ENCODE peak calls at places on chromosomes 5 and 9, in seven cellular contexts. One of them, this sample, is unnamed.
A peak's percentile ranks its signal among the peaks of the same experiment; 100 is the strongest.

GRCh38 chr9:124209774-124210173 is 48.0 kb upstream of the NEK6 start:
- DNase-seq in PC-3: no peak
- DNase-seq in hepatocyte: no peak
- DNase-seq in HCT116: no peak
- DNase-seq in OCI-LY7: no peak
- DNase-seq in neural progenitor cell: no peak
- DNase-seq in SK-N-SH: no peak
- DNase-seq in this sample: no peak

GRCh38 chr9:5696884-5697283 is 68.0 kb downstream of the RIC1 start:
- DNase-seq in SK-N-SH: no peak
- DNase-seq in hepatocyte: no peak
- DNase-seq in OCI-LY7: no peak
- DNase-seq in PC-3: no peak
- DNase-seq in HCT116: no peak
- DNase-seq in neural progenitor cell: no peak
- DNase-seq in this sample: no peak

GRCh38 chr9:130451004-130451390 is 6.2 kb downstream of the ASS1 start:
- DNase-seq in OCI-LY7: no peak
- DNase-seq in PC-3: no peak
- DNase-seq in hepatocyte: no peak
- DNase-seq in SK-N-SH: no peak
- DNase-seq in HCT116: no peak
- DNase-seq in neural progenitor cell: no peak
- DNase-seq in this sample: no peak

GRCh38 chr5:79843450-79844388 is 147.3 kb downstream of the MTX3 start:
- DNase-seq in neural progenitor cell: no peak
- DNase-seq in hepatocyte: no peak
- DNase-seq in HCT116: no peak
- DNase-seq in OCI-LY7: no peak
- DNase-seq in PC-3: no peak
- DNase-seq in SK-N-SH: no peak
- DNase-seq in this sample: no peak

GRCh38 chr5:84381501-84382362 is 2.9 kb downstream of the EDIL3 start:
- DNase-seq in neural progenitor cell: no peak
- DNase-seq in HCT116: no peak
- DNase-seq in PC-3: no peak
- DNase-seq in SK-N-SH: no peak
- DNase-seq in hepatocyte: peak; percentile 11
- DNase-seq in OCI-LY7: no peak
- DNase-seq in this sample: peak; percentile 3

GRCh38 chr5:15834596-15835245 is 334.7 kb downstream of the FBXL7 start:
- DNase-seq in HCT116: no peak
- DNase-seq in OCI-LY7: no peak
- DNase-seq in neural progenitor cell: no peak
- DNase-seq in PC-3: peak; percentile 92
- DNase-seq in hepatocyte: no peak
- DNase-seq in SK-N-SH: no peak
- DNase-seq in this sample: peak; percentile 89

GRCh38 chr5:14268236-14268701 is 125.1 kb downstream of the TRIO start:
- DNase-seq in PC-3: peak; percentile 99
- DNase-seq in neural progenitor cell: no peak
- DNase-seq in HCT116: peak; percentile 90
- DNase-seq in hepatocyte: peak; percentile 55
- DNase-seq in OCI-LY7: no peak
- DNase-seq in SK-N-SH: no peak
- DNase-seq in this sample: peak; percentile 96

GRCh38 chr9:79163544-79163943 is 408.2 kb upstream of the TLE4 start:
- DNase-seq in SK-N-SH: no peak
- DNase-seq in OCI-LY7: no peak
- DNase-seq in hepatocyte: no peak
- DNase-seq in PC-3: no peak
- DNase-seq in neural progenitor cell: no peak
- DNase-seq in HCT116: no peak
- DNase-seq in this sample: no peak

GRCh38 chr9:9585920-9586319 is 1026.9 kb downstream of the PTPRD start:
- DNase-seq in neural progenitor cell: no peak
- DNase-seq in PC-3: no peak
- DNase-seq in OCI-LY7: no peak
- DNase-seq in SK-N-SH: no peak
- DNase-seq in hepatocyte: no peak
- DNase-seq in HCT116: no peak
- DNase-seq in this sample: no peak

GRCh38 chr5:138352722-138353549 is 451 bp downstream of the KDM3B start:
- DNase-seq in neural progenitor cell: peak; percentile 79
- DNase-seq in hepatocyte: peak; percentile 77
- DNase-seq in OCI-LY7: peak; percentile 71
- DNase-seq in PC-3: peak; percentile 45
- DNase-seq in HCT116: no peak
- DNase-seq in SK-N-SH: peak; percentile 81
- DNase-seq in this sample: peak; percentile 72

GRCh38 chr5:150734579-150735384 is 24.0 kb downstream of the DCTN4 start:
- DNase-seq in hepatocyte: no peak
- DNase-seq in HCT116: no peak
- DNase-seq in SK-N-SH: no peak
- DNase-seq in OCI-LY7: peak; percentile 14
- DNase-seq in PC-3: peak; percentile 14
- DNase-seq in neural progenitor cell: no peak
- DNase-seq in this sample: no peak

GRCh38 chr9:86573886-86574285 is 219.7 kb upstream of the TUT7 start:
- DNase-seq in SK-N-SH: no peak
- DNase-seq in OCI-LY7: no peak
- DNase-seq in hepatocyte: no peak
- DNase-seq in PC-3: no peak
- DNase-seq in neural progenitor cell: no peak
- DNase-seq in HCT116: no peak
- DNase-seq in this sample: peak; percentile 74

GRCh38 chr9:108784998-108785397 is 70.8 kb downstream of the ACTL7B start:
- DNase-seq in hepatocyte: no peak
- DNase-seq in PC-3: no peak
- DNase-seq in HCT116: no peak
- DNase-seq in OCI-LY7: no peak
- DNase-seq in neural progenitor cell: no peak
- DNase-seq in SK-N-SH: no peak
- DNase-seq in this sample: peak; percentile 82

GRCh38 chr5:115343855-115344254 is 47.4 kb upstream of the CCDC112 start:
- DNase-seq in SK-N-SH: no peak
- DNase-seq in neural progenitor cell: no peak
- DNase-seq in HCT116: no peak
- DNase-seq in OCI-LY7: no peak
- DNase-seq in hepatocyte: no peak
- DNase-seq in PC-3: peak; percentile 57
- DNase-seq in this sample: peak; percentile 80

GRCh38 chr5:91178461-91178860 is 204.7 kb downstream of the ARRDC3 start:
- DNase-seq in HCT116: no peak
- DNase-seq in hepatocyte: no peak
- DNase-seq in PC-3: no peak
- DNase-seq in SK-N-SH: no peak
- DNase-seq in neural progenitor cell: no peak
- DNase-seq in OCI-LY7: no peak
- DNase-seq in this sample: peak; percentile 66

GRCh38 chr9:137445275-137445807 is 4.2 kb upstream of the ENTPD8 start:
- DNase-seq in HCT116: peak; percentile 56
- DNase-seq in OCI-LY7: peak; percentile 75
- DNase-seq in hepatocyte: peak; percentile 88
- DNase-seq in PC-3: peak; percentile 83
- DNase-seq in neural progenitor cell: peak; percentile 79
- DNase-seq in SK-N-SH: peak; percentile 83
- DNase-seq in this sample: peak; percentile 88

GRCh38 chr5:31218978-31219377 is 25.5 kb downstream of the CDH6 start:
- DNase-seq in hepatocyte: peak; percentile 63
- DNase-seq in SK-N-SH: no peak
- DNase-seq in PC-3: no peak
- DNase-seq in HCT116: no peak
- DNase-seq in OCI-LY7: no peak
- DNase-seq in neural progenitor cell: peak; percentile 18
- DNase-seq in this sample: no peak

GRCh38 chr5:2374703-2375102 is 376.8 kb downstream of the IRX2 start:
- DNase-seq in PC-3: no peak
- DNase-seq in hepatocyte: no peak
- DNase-seq in HCT116: no peak
- DNase-seq in SK-N-SH: no peak
- DNase-seq in OCI-LY7: no peak
- DNase-seq in neural progenitor cell: no peak
- DNase-seq in this sample: no peak
- TF ChIP-seq EZH2phosphoT487 in PC-3: no peak
- TF ChIP-seq EZH2phosphoT487 in hepatocyte: no peak
- TF ChIP-seq EZH2phosphoT487 in HCT116: no peak
- TF ChIP-seq EZH2phosphoT487 in SK-N-SH: no peak
- TF ChIP-seq EZH2phosphoT487 in OCI-LY7: no peak
- TF ChIP-seq EZH2phosphoT487 in neural progenitor cell: no peak
- TF ChIP-seq EZH2phosphoT487 in this sample: no peak

DNA sequence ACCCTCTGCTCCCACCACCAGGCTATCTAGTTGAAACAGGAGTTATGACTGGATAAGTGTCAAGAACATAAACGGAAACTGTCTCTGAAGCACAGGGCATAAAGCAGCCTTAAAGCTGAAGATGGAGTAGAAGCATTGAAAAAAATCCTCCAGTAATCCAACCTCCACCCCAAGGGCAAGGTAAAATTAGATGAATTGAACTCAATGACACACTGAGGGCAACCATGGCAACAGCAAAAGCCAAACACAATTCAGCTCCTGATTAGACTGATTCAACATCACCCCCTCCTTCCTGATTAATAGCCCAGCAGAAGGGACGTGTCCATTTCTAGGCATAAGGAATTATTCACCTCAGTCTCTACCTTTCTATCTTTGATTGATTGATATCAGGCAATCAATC is 183.2 kb upstream of the MAP3K1 start:
- DNase-seq in PC-3: no peak
- DNase-seq in hepatocyte: no peak
- DNase-seq in HCT116: no peak
- DNase-seq in SK-N-SH: no peak
- DNase-seq in neural progenitor cell: no peak
- DNase-seq in OCI-LY7: no peak
- DNase-seq in this sample: no peak
- H3K9me3 ChIP-seq in PC-3: no peaks in the 10 kb centered on the region
- H3K9me3 ChIP-seq in hepatocyte: peaks cover 4% of the 10 kb centered on the region
- H3K9me3 ChIP-seq in HCT116: no peaks in the 10 kb centered on the region
- H3K9me3 ChIP-seq in SK-N-SH: no peaks in the 10 kb centered on the region
- H3K9me3 ChIP-seq in neural progenitor cell: peaks cover 8% of the 10 kb centered on the region
- H3K9me3 ChIP-seq in OCI-LY7: peaks cover 12% of the 10 kb centered on the region
- H3K9me3 ChIP-seq in this sample: peaks cover 2% of the 10 kb centered on the region

GRCh38 chr9:85289142-85289541 is 452.6 kb downstream of the AGTPBP1 start:
- DNase-seq in neural progenitor cell: no peak
- DNase-seq in PC-3: no peak
- DNase-seq in SK-N-SH: no peak
- DNase-seq in HCT116: no peak
- DNase-seq in hepatocyte: no peak
- DNase-seq in OCI-LY7: no peak
- DNase-seq in this sample: no peak

GRCh38 chr9:85290019-85290418 is 451.7 kb downstream of the AGTPBP1 start:
- DNase-seq in OCI-LY7: no peak
- DNase-seq in HCT116: no peak
- DNase-seq in hepatocyte: no peak
- DNase-seq in neural progenitor cell: no peak
- DNase-seq in SK-N-SH: no peak
- DNase-seq in PC-3: no peak
- DNase-seq in this sample: no peak

GRCh38 chr9:85292261-85292660 is 449.5 kb downstream of the AGTPBP1 start:
- DNase-seq in OCI-LY7: no peak
- DNase-seq in hepatocyte: no peak
- DNase-seq in HCT116: no peak
- DNase-seq in PC-3: no peak
- DNase-seq in SK-N-SH: no peak
- DNase-seq in neural progenitor cell: no peak
- DNase-seq in this sample: no peak
- TF ChIP-seq EZH2phosphoT487 in OCI-LY7: no peak
- TF ChIP-seq EZH2phosphoT487 in hepatocyte: no peak
- TF ChIP-seq EZH2phosphoT487 in HCT116: no peak
- TF ChIP-seq EZH2phosphoT487 in PC-3: no peak
- TF ChIP-seq EZH2phosphoT487 in SK-N-SH: no peak
- TF ChIP-seq EZH2phosphoT487 in neural progenitor cell: no peak
- TF ChIP-seq EZH2phosphoT487 in this sample: no peak

GRCh38 chr5:89901983-89902382 is 507.6 kb downstream of the CETN3 start:
- DNase-seq in hepatocyte: no peak
- DNase-seq in OCI-LY7: no peak
- DNase-seq in PC-3: no peak
- DNase-seq in neural progenitor cell: no peak
- DNase-seq in HCT116: no peak
- DNase-seq in SK-N-SH: no peak
- DNase-seq in this sample: no peak

GRCh38 chr5:89900346-89900745 is 509.2 kb downstream of the CETN3 start:
- DNase-seq in hepatocyte: no peak
- DNase-seq in neural progenitor cell: no peak
- DNase-seq in HCT116: no peak
- DNase-seq in OCI-LY7: no peak
- DNase-seq in PC-3: no peak
- DNase-seq in SK-N-SH: no peak
- DNase-seq in this sample: peak; percentile 1

GRCh38 chr5:89904442-89904841 is 505.1 kb downstream of the CETN3 start:
- DNase-seq in neural progenitor cell: no peak
- DNase-seq in SK-N-SH: no peak
- DNase-seq in HCT116: no peak
- DNase-seq in OCI-LY7: no peak
- DNase-seq in PC-3: no peak
- DNase-seq in hepatocyte: no peak
- DNase-seq in this sample: peak; percentile 2
- H3K9me3 ChIP-seq in neural progenitor cell: no peaks in the 10 kb centered on the region
- H3K9me3 ChIP-seq in SK-N-SH: no peaks in the 10 kb centered on the region
- H3K9me3 ChIP-seq in HCT116: no peaks in the 10 kb centered on the region
- H3K9me3 ChIP-seq in OCI-LY7: no peaks in the 10 kb centered on the region
- H3K9me3 ChIP-seq in PC-3: no peaks in the 10 kb centered on the region
- H3K9me3 ChIP-seq in hepatocyte: no peaks in the 10 kb centered on the region
- H3K9me3 ChIP-seq in this sample: no peaks in the 10 kb centered on the region